ENCODE peak calls at places on chromosome 18, in four cellular contexts. O is mucosa of descending colon; F is GM23248; L is activated CD4-positive, alpha-beta T cell treated with anti-CD3 and anti-CD28 coated beads, Interleukin-2, amount 50 U/mL, for 48 hours. K is an unnamed sample.

GRCh38 chr18:79485788-79486355 is 90.1 kb downstream of the NFATC1 start:
- DNase-seq in O (peak), F (peak), L (no peak), K (peak)

GRCh38 chr18:10057401-10057800 is 143.6 kb downstream of the VAPA start:
- DNase-seq in O (no peak), F (no peak), L (no peak), K (no peak)

GRCh38 chr18:44536041-44536440 is 144.6 kb upstream of the SETBP1 start:
- DNase-seq in O (no peak), F (peak), L (no peak), K (peak)

GRCh38 chr18:42413870-42414269 is 458.8 kb downstream of the PIK3C3 start:
- DNase-seq in O (no peak), F (peak), L (no peak), K (peak)

GRCh38 chr18:57287766-57288165 is 64.6 kb upstream of the ST8SIA3 start:
- DNase-seq in O (no peak), F (no peak), L (no peak), K (no peak)

GRCh38 chr18:79093986-79094385 is 24.8 kb downstream of the ATP9B start:
- DNase-seq in O (no peak), F (no peak), L (no peak), K (no peak)

GRCh38 chr18:21074336-21075323 is 37.0 kb downstream of the ROCK1 start:
- DNase-seq in O (no peak), F (no peak), L (no peak), K (no peak)

GRCh38 chr18:68724021-68724420 is 9.1 kb upstream of the TMX3 start:
- DNase-seq in O (no peak), F (no peak), L (no peak), K (no peak)

GRCh38 chr18:46158498-46158897 is 54.3 kb downstream of the HAUS1 start:
- DNase-seq in O (no peak), F (peak), L (no peak), K (no peak)

GRCh38 chr18:66495844-66496243 is 108.0 kb downstream of the CDH19 start:
- DNase-seq in O (peak), F (no peak), L (peak), K (peak)

K was measured in fibroblast of villous mesenchyme.